ENCODE peak calls at places on chromosomes 4 and X, in seven cellular contexts. T is spleen, J is SK-N-SH, A is K562, Q is H1, N is breast epithelium, P is endothelial cell of umbilical vein. S is an unnamed sample.

GRCh38 chr4:2797188-2797544 is 4.3 kb downstream of the SH3BP2 start:
- DNase-seq in N (no peak), Q (no peak), A (no peak), J (peak), T (peak), P (no peak), S (no peak)

GRCh38 chr4:26132858-26133257 is 188.0 kb upstream of the RBPJ start:
- DNase-seq in N (no peak), A (peak), P (no peak), Q (no peak), J (no peak), T (no peak), S (no peak)

GRCh38 chr4:165359501-165359900 is 19.3 kb upstream of the CPE start:
- DNase-seq in Q (no peak), P (no peak), A (no peak), T (no peak), J (no peak), N (no peak), S (no peak)

GRCh38 chr4:60805500-60806313 is 394.4 kb upstream of the ADGRL3 start:
- DNase-seq in P (no peak), N (no peak), T (no peak), Q (no peak), J (peak), A (peak), S (peak)

GRCh38 chrX:147891886-147892285 is 19.8 kb upstream of the FMR1 start:
- DNase-seq in A (no peak), P (no peak), Q (no peak), N (no peak), T (no peak), J (no peak), S (no peak)

GRCh38 chr4:58138786-58139185 is 1028.6 kb upstream of the IGFBP7 start:
- DNase-seq in N (no peak), T (no peak), Q (no peak), A (no peak), P (no peak), J (peak), S (no peak)

GRCh38 chr4:130563185-130563890 is 1467.4 kb downstream of the C4orf33 start:
- DNase-seq in P (peak), N (peak), T (no peak), Q (peak), A (no peak), J (peak), S (no peak)

GRCh38 chr4:11194431-11194830 is 234.3 kb downstream of the HS3ST1 start:
- DNase-seq in T (no peak), N (no peak), A (no peak), P (no peak), J (no peak), Q (no peak), S (no peak)

GRCh38 chr4:79247695-79248394 is 78.0 kb downstream of the NAA11 start:
- DNase-seq in Q (no peak), T (no peak), A (no peak), P (no peak), J (no peak), N (no peak), S (no peak)

GRCh38 chr4:146235654-146236570 is 21.6 kb downstream of the REELD1 start:
- DNase-seq in T (no peak), P (no peak), Q (no peak), N (no peak), J (no peak), A (no peak), S (no peak)

GRCh38 chrX:40628506-40628905 is 5.3 kb downstream of the MPC1L start:
- DNase-seq in A (no peak), N (no peak), T (no peak), J (no peak), P (no peak), Q (no peak), S (no peak)

GRCh38 chrX:70664726-70665125 is 220.1 kb downstream of the DLG3 start:
- DNase-seq in P (peak), A (peak), J (peak), Q (no peak), N (no peak), T (no peak), S (no peak)

GRCh38 chr4:124641715-124642380 is 70.7 kb downstream of the ANKRD50 start:
- DNase-seq in N (no peak), J (no peak), P (peak), A (peak), Q (no peak), T (no peak), S (no peak)

GRCh38 chr4:67933755-67934154 is 29.5 kb downstream of the TMPRSS11A start:
- DNase-seq in Q (no peak), J (no peak), N (no peak), P (peak), T (no peak), A (no peak), S (no peak)

GRCh38 chrX:71107762-71108360 is 1.3 kb upstream of the CXorf65 start:
- DNase-seq in Q (no peak), N (no peak), A (peak), P (no peak), J (no peak), T (peak), S (no peak)

GRCh38 chrX:105869676-105870075 is 47.3 kb downstream of the NRK start:
- DNase-seq in T (no peak), Q (no peak), P (no peak), N (no peak), J (no peak), A (no peak), S (no peak)

GRCh38 chr4:8451440-8452182 is 11.0 kb downstream of the TRMT44 start:
- DNase-seq in P (peak), A (peak), J (no peak), T (no peak), Q (no peak), N (peak), S (no peak)

GRCh38 chr4:184363258-184363657 is 111.1 kb downstream of the IRF2 start:
- DNase-seq in A (no peak), J (no peak), T (no peak), Q (no peak), P (no peak), N (no peak), S (no peak)

GRCh38 chrX:48498374-48498809 is 10.4 kb upstream of the PORCN start:
- DNase-seq in T (peak), N (no peak), P (peak), Q (no peak), A (peak), J (no peak), S (no peak)

GRCh38 chrX:125532411-125533089 is 212.9 kb downstream of the TEX13C start:
- DNase-seq in Q (no peak), T (no peak), N (no peak), P (no peak), A (no peak), J (no peak), S (no peak)

GRCh38 chrX:23931149-23931604 is 23.4 kb downstream of the CXorf58 start:
- DNase-seq in N (no peak), P (no peak), T (no peak), J (no peak), Q (no peak), A (no peak), S (no peak)

GRCh38 chr4:70838400-70838971 is 1.2 kb downstream of the GRSF1 start:
- DNase-seq in A (peak), T (no peak), N (no peak), J (peak), Q (no peak), P (peak), S (no peak)

GRCh38 chr4:141713771-141714445 is 77.5 kb downstream of the IL15 start:
- DNase-seq in A (no peak), P (peak), T (no peak), J (no peak), Q (no peak), N (no peak), S (no peak)
- H3K4me3 ChIP-seq in A (no peak), P (no peak), T (no peak), J (peak), Q (no peak), N (no peak), S (no peak)

DNA sequence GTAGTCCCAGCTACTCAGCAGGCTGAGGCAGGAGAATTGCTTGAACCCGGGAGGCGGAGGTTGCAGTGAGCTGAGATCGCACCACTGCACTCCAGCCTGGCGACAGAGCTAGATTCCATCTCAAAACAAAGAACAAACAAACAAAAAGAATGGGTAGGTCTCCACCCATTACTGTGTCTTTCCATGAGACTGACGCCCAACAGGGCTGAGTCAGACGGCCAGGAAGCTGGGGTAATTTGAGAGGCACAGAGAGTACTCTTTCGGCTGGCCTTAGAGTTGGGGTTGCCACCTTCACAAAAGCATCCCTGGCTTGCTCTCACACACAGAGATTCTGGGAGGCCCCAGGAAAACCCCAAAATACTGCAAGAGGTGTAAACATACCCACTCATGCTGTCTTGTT is 72.0 kb upstream of the DHRSX start:
- DNase-seq in T (no peak), A (no peak), Q (no peak), N (no peak), P (no peak), J (no peak), S (no peak)
- H3K27ac ChIP-seq in T (no peak), A (no peak), Q (no peak), N (no peak), P (no peak), J (no peak), S (no peak)

GRCh38 chr4:83238849-83239248 is 45.7 kb downstream of the COQ2 start:
- DNase-seq in T (no peak), Q (no peak), A (no peak), J (no peak), N (no peak), P (no peak), S (no peak)
- TF ChIP-seq POLR2AphosphoS5 in T (no peak), Q (no peak), A (no peak), J (no peak), N (no peak), P (no peak), S (no peak)

DNA sequence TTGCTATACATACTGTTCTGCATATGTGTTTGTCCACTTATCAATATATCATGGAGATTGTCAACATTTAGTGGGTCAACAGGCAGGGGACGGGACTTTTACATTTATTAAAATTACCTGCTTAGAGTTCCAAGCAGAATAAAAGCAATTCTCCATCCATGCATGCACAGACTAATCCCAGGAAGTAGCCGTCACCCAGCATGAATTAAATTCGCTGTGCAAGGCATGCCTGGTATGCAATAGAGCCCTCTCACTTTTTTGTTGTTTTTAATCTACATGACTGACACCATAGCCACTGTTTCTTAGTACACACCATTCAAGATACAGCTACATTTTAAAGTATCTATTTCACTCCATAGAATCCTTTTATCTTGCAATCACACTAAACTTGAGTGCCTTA is 108.9 kb downstream of the USP46 start:
- DNase-seq in Q (no peak), N (no peak), A (no peak), T (no peak), J (no peak), P (no peak), S (no peak)
- H3K4me3 ChIP-seq in Q (no peak), N (no peak), A (no peak), T (no peak), J (no peak), P (no peak), S (no peak)

GRCh38 chrX:21705215-21705614 is 47.1 kb upstream of the KLHL34 start:
- DNase-seq in P (no peak), Q (no peak), J (no peak), A (no peak), T (no peak), N (no peak), S (no peak)
- H3K27ac ChIP-seq in P (no peak), Q (no peak), J (no peak), A (no peak), T (no peak), N (no peak), S (no peak)

S was measured in SK-N-MC.